ENCODE peak calls at places on chromosomes 16 and 17, in ten cellular contexts. One of them, this sample, is unnamed.

GRCh38 chr17:27552467-27552779 is 78.6 kb upstream of the LGALS9 start:
- DNase-seq in choroid plexus epithelial cell: peak; percentile 39
- DNase-seq in activated naive CD8-positive, alpha-beta T cell treated with anti-CD3 and anti-CD28 coated beads for 36 hours: no peak
- DNase-seq in amniotic stem cell: peak; percentile 40
- DNase-seq in adrenal gland: no peak
- DNase-seq in amygdala: no peak
- DNase-seq in NCI-H460: no peak
- DNase-seq in GM13976: no peak
- DNase-seq in T-helper 1 cell: no peak
- DNase-seq in CD8-positive, alpha-beta memory T cell: no peak
- DNase-seq in this sample: no peak

GRCh38 chr16:30837904-30838303 is 50.9 kb upstream of the ZNF629 start:
- DNase-seq in adrenal gland: no peak
- DNase-seq in CD8-positive, alpha-beta memory T cell: no peak
- DNase-seq in amygdala: no peak
- DNase-seq in GM13976: no peak
- DNase-seq in activated naive CD8-positive, alpha-beta T cell treated with anti-CD3 and anti-CD28 coated beads for 36 hours: no peak
- DNase-seq in amniotic stem cell: no peak
- DNase-seq in choroid plexus epithelial cell: no peak
- DNase-seq in NCI-H460: no peak
- DNase-seq in T-helper 1 cell: no peak
- DNase-seq in this sample: peak; percentile 49

GRCh38 chr17:55433029-55433628 is 11.5 kb upstream of the MMD start:
- DNase-seq in choroid plexus epithelial cell: peak; percentile 59
- DNase-seq in CD8-positive, alpha-beta memory T cell: no peak
- DNase-seq in amniotic stem cell: no peak
- DNase-seq in amygdala: no peak
- DNase-seq in T-helper 1 cell: no peak
- DNase-seq in activated naive CD8-positive, alpha-beta T cell treated with anti-CD3 and anti-CD28 coated beads for 36 hours: no peak
- DNase-seq in adrenal gland: no peak
- DNase-seq in GM13976: no peak
- DNase-seq in NCI-H460: no peak
- DNase-seq in this sample: no peak

GRCh38 chr17:78401246-78401645 is 22.8 kb downstream of the PGS1 start:
- DNase-seq in NCI-H460: no peak
- DNase-seq in amniotic stem cell: no peak
- DNase-seq in GM13976: no peak
- DNase-seq in adrenal gland: no peak
- DNase-seq in choroid plexus epithelial cell: peak; percentile 57
- DNase-seq in amygdala: no peak
- DNase-seq in CD8-positive, alpha-beta memory T cell: no peak
- DNase-seq in T-helper 1 cell: no peak
- DNase-seq in activated naive CD8-positive, alpha-beta T cell treated with anti-CD3 and anti-CD28 coated beads for 36 hours: no peak
- DNase-seq in this sample: no peak

GRCh38 chr16:75821117-75821516 is 94.8 kb upstream of the CPHXL start:
- DNase-seq in amygdala: no peak
- DNase-seq in activated naive CD8-positive, alpha-beta T cell treated with anti-CD3 and anti-CD28 coated beads for 36 hours: no peak
- DNase-seq in adrenal gland: no peak
- DNase-seq in amniotic stem cell: no peak
- DNase-seq in NCI-H460: no peak
- DNase-seq in T-helper 1 cell: no peak
- DNase-seq in CD8-positive, alpha-beta memory T cell: no peak
- DNase-seq in GM13976: no peak
- DNase-seq in choroid plexus epithelial cell: no peak
- DNase-seq in this sample: peak; percentile 15

GRCh38 chr16:28081391-28081790 is 17.9 kb upstream of the GSG1L start:
- DNase-seq in T-helper 1 cell: no peak
- DNase-seq in amygdala: no peak
- DNase-seq in CD8-positive, alpha-beta memory T cell: no peak
- DNase-seq in choroid plexus epithelial cell: no peak
- DNase-seq in adrenal gland: no peak
- DNase-seq in GM13976: no peak
- DNase-seq in NCI-H460: no peak
- DNase-seq in activated naive CD8-positive, alpha-beta T cell treated with anti-CD3 and anti-CD28 coated beads for 36 hours: no peak
- DNase-seq in amniotic stem cell: no peak
- DNase-seq in this sample: no peak

GRCh38 chr16:8858994-8859912 is 9.6 kb downstream of the CARHSP1 start:
- DNase-seq in amniotic stem cell: no peak
- DNase-seq in adrenal gland: peak; percentile 14
- DNase-seq in CD8-positive, alpha-beta memory T cell: no peak
- DNase-seq in amygdala: no peak
- DNase-seq in GM13976: no peak
- DNase-seq in T-helper 1 cell: no peak
- DNase-seq in choroid plexus epithelial cell: no peak
- DNase-seq in NCI-H460: no peak
- DNase-seq in activated naive CD8-positive, alpha-beta T cell treated with anti-CD3 and anti-CD28 coated beads for 36 hours: no peak
- DNase-seq in this sample: no peak

GRCh38 chr17:16925461-16926060 is 46.4 kb downstream of the TNFRSF13B start:
- DNase-seq in NCI-H460: no peak
- DNase-seq in amygdala: no peak
- DNase-seq in CD8-positive, alpha-beta memory T cell: no peak
- DNase-seq in choroid plexus epithelial cell: no peak
- DNase-seq in GM13976: no peak
- DNase-seq in amniotic stem cell: no peak
- DNase-seq in activated naive CD8-positive, alpha-beta T cell treated with anti-CD3 and anti-CD28 coated beads for 36 hours: no peak
- DNase-seq in adrenal gland: no peak
- DNase-seq in T-helper 1 cell: no peak
- DNase-seq in this sample: no peak

GRCh38 chr17:18259621-18260331 is 686 bp upstream of the MIEF2 start:
- DNase-seq in amniotic stem cell: no peak
- DNase-seq in NCI-H460: no peak
- DNase-seq in GM13976: no peak
- DNase-seq in adrenal gland: no peak
- DNase-seq in T-helper 1 cell: no peak
- DNase-seq in choroid plexus epithelial cell: no peak
- DNase-seq in CD8-positive, alpha-beta memory T cell: no peak
- DNase-seq in activated naive CD8-positive, alpha-beta T cell treated with anti-CD3 and anti-CD28 coated beads for 36 hours: no peak
- DNase-seq in amygdala: no peak
- DNase-seq in this sample: no peak

GRCh38 chr17:5545051-5545987 is 39.0 kb downstream of the NLRP1 start:
- DNase-seq in NCI-H460: no peak
- DNase-seq in CD8-positive, alpha-beta memory T cell: no peak
- DNase-seq in choroid plexus epithelial cell: no peak
- DNase-seq in activated naive CD8-positive, alpha-beta T cell treated with anti-CD3 and anti-CD28 coated beads for 36 hours: no peak
- DNase-seq in GM13976: no peak
- DNase-seq in amygdala: no peak
- DNase-seq in adrenal gland: no peak
- DNase-seq in amniotic stem cell: no peak
- DNase-seq in T-helper 1 cell: no peak
- DNase-seq in this sample: no peak

GRCh38 chr17:3770471-3770870 is 30.5 kb downstream of the ITGAE start:
- DNase-seq in adrenal gland: no peak
- DNase-seq in choroid plexus epithelial cell: no peak
- DNase-seq in amygdala: no peak
- DNase-seq in T-helper 1 cell: no peak
- DNase-seq in NCI-H460: no peak
- DNase-seq in activated naive CD8-positive, alpha-beta T cell treated with anti-CD3 and anti-CD28 coated beads for 36 hours: peak; percentile 64
- DNase-seq in GM13976: peak; percentile 68
- DNase-seq in CD8-positive, alpha-beta memory T cell: peak; percentile 53
- DNase-seq in amniotic stem cell: no peak
- DNase-seq in this sample: no peak

GRCh38 chr16:87548086-87548485 is 54.2 kb upstream of the JPH3 start:
- DNase-seq in adrenal gland: no peak
- DNase-seq in GM13976: no peak
- DNase-seq in amniotic stem cell: no peak
- DNase-seq in CD8-positive, alpha-beta memory T cell: no peak
- DNase-seq in choroid plexus epithelial cell: no peak
- DNase-seq in amygdala: no peak
- DNase-seq in T-helper 1 cell: no peak
- DNase-seq in NCI-H460: no peak
- DNase-seq in activated naive CD8-positive, alpha-beta T cell treated with anti-CD3 and anti-CD28 coated beads for 36 hours: no peak
- DNase-seq in this sample: no peak

GRCh38 chr16:72371307-72372081 is 199.5 kb upstream of the PMFBP1 start:
- DNase-seq in activated naive CD8-positive, alpha-beta T cell treated with anti-CD3 and anti-CD28 coated beads for 36 hours: no peak
- DNase-seq in adrenal gland: no peak
- DNase-seq in NCI-H460: no peak
- DNase-seq in choroid plexus epithelial cell: peak; percentile 56
- DNase-seq in GM13976: no peak
- DNase-seq in amniotic stem cell: no peak
- DNase-seq in CD8-positive, alpha-beta memory T cell: no peak
- DNase-seq in amygdala: no peak
- DNase-seq in T-helper 1 cell: no peak
- DNase-seq in this sample: no peak

GRCh38 chr16:4373909-4374742 is 2.5 kb downstream of the VASN start:
- DNase-seq in choroid plexus epithelial cell: peak; percentile 97
- DNase-seq in GM13976: no peak
- DNase-seq in T-helper 1 cell: no peak
- DNase-seq in activated naive CD8-positive, alpha-beta T cell treated with anti-CD3 and anti-CD28 coated beads for 36 hours: no peak
- DNase-seq in amygdala: no peak
- DNase-seq in adrenal gland: peak; percentile 53
- DNase-seq in CD8-positive, alpha-beta memory T cell: no peak
- DNase-seq in amniotic stem cell: peak; percentile 76
- DNase-seq in NCI-H460: no peak
- DNase-seq in this sample: no peak

GRCh38 chr17:81427446-81428120 is 32.3 kb downstream of the BAHCC1 start:
- DNase-seq in T-helper 1 cell: no peak
- DNase-seq in amygdala: peak; percentile 45
- DNase-seq in choroid plexus epithelial cell: no peak
- DNase-seq in adrenal gland: no peak
- DNase-seq in activated naive CD8-positive, alpha-beta T cell treated with anti-CD3 and anti-CD28 coated beads for 36 hours: no peak
- DNase-seq in GM13976: no peak
- DNase-seq in NCI-H460: no peak
- DNase-seq in CD8-positive, alpha-beta memory T cell: no peak
- DNase-seq in amniotic stem cell: no peak
- DNase-seq in this sample: no peak

GRCh38 chr17:7484964-7485377 is 805 bp downstream of the POLR2A start:
- DNase-seq in CD8-positive, alpha-beta memory T cell: no peak
- DNase-seq in amygdala: no peak
- DNase-seq in choroid plexus epithelial cell: no peak
- DNase-seq in T-helper 1 cell: no peak
- DNase-seq in adrenal gland: no peak
- DNase-seq in activated naive CD8-positive, alpha-beta T cell treated with anti-CD3 and anti-CD28 coated beads for 36 hours: no peak
- DNase-seq in amniotic stem cell: no peak
- DNase-seq in GM13976: no peak
- DNase-seq in NCI-H460: no peak
- DNase-seq in this sample: no peak

GRCh38 chr17:30345527-30346075 is 11.7 kb upstream of the TMIGD1 start:
- DNase-seq in activated naive CD8-positive, alpha-beta T cell treated with anti-CD3 and anti-CD28 coated beads for 36 hours: peak; percentile 38
- DNase-seq in NCI-H460: no peak
- DNase-seq in T-helper 1 cell: no peak
- DNase-seq in adrenal gland: no peak
- DNase-seq in amygdala: no peak
- DNase-seq in amniotic stem cell: no peak
- DNase-seq in CD8-positive, alpha-beta memory T cell: no peak
- DNase-seq in GM13976: peak; percentile 28
- DNase-seq in choroid plexus epithelial cell: no peak
- DNase-seq in this sample: no peak